ENCODE peak calls at places on chromosomes 6 and 20, in seven cellular contexts. One of them, this sample, is unnamed.

GRCh38 chr20:2101057-2101934 is at the start of gene STK35:
- DNase-seq in G401: no peak
- DNase-seq in WERI-Rb-1: peak
- DNase-seq in GM12878: peak
- DNase-seq in NCI-H1105: peak
- DNase-seq in cardiac septum: no peak
- DNase-seq in HEK293T: peak
- DNase-seq in this sample: peak

GRCh38 chr20:47352332-47353223 is 3.9 kb downstream of the ZMYND8 start:
- DNase-seq in G401: peak
- DNase-seq in WERI-Rb-1: no peak
- DNase-seq in GM12878: no peak
- DNase-seq in NCI-H1105: peak
- DNase-seq in cardiac septum: no peak
- DNase-seq in HEK293T: no peak
- DNase-seq in this sample: peak

GRCh38 chr6:143135797-143136561 is 75.3 kb downstream of the AIG1 start:
- DNase-seq in G401: no peak
- DNase-seq in WERI-Rb-1: no peak
- DNase-seq in GM12878: no peak
- DNase-seq in NCI-H1105: no peak
- DNase-seq in cardiac septum: no peak
- DNase-seq in HEK293T: no peak
- DNase-seq in this sample: no peak

GRCh38 chr6:160132776-160133338 is 11.2 kb downstream of the SLC22A1 start:
- DNase-seq in G401: no peak
- DNase-seq in WERI-Rb-1: no peak
- DNase-seq in GM12878: no peak
- DNase-seq in NCI-H1105: no peak
- DNase-seq in cardiac septum: peak
- DNase-seq in HEK293T: no peak
- DNase-seq in this sample: no peak

GRCh38 chr6:108102965-108103364 is 28.4 kb upstream of the OSTM1 start:
- DNase-seq in G401: no peak
- DNase-seq in WERI-Rb-1: no peak
- DNase-seq in GM12878: no peak
- DNase-seq in NCI-H1105: no peak
- DNase-seq in cardiac septum: no peak
- DNase-seq in HEK293T: no peak
- DNase-seq in this sample: no peak

GRCh38 chr6:106746660-106747059 is 117.3 kb downstream of the QRSL1 start:
- DNase-seq in G401: no peak
- DNase-seq in WERI-Rb-1: no peak
- DNase-seq in GM12878: no peak
- DNase-seq in NCI-H1105: no peak
- DNase-seq in cardiac septum: no peak
- DNase-seq in HEK293T: no peak
- DNase-seq in this sample: no peak

GRCh38 chr6:101994521-101994920 is 601.0 kb downstream of the GRIK2 start:
- DNase-seq in G401: peak
- DNase-seq in WERI-Rb-1: no peak
- DNase-seq in GM12878: no peak
- DNase-seq in NCI-H1105: no peak
- DNase-seq in cardiac septum: no peak
- DNase-seq in HEK293T: no peak
- DNase-seq in this sample: no peak

GRCh38 chr6:128599036-128599435 is 78.6 kb upstream of the PTPRK start:
- DNase-seq in G401: no peak
- DNase-seq in WERI-Rb-1: no peak
- DNase-seq in GM12878: no peak
- DNase-seq in NCI-H1105: no peak
- DNase-seq in cardiac septum: no peak
- DNase-seq in HEK293T: no peak
- DNase-seq in this sample: no peak

GRCh38 chr6:57190140-57190539 is 18.0 kb downstream of the BAG2 start:
- DNase-seq in G401: peak
- DNase-seq in WERI-Rb-1: no peak
- DNase-seq in GM12878: no peak
- DNase-seq in NCI-H1105: no peak
- DNase-seq in cardiac septum: no peak
- DNase-seq in HEK293T: no peak
- DNase-seq in this sample: no peak

GRCh38 chr6:77457720-77458349 is 5.5 kb downstream of the HTR1B start:
- DNase-seq in G401: peak
- DNase-seq in WERI-Rb-1: peak
- DNase-seq in GM12878: no peak
- DNase-seq in NCI-H1105: peak
- DNase-seq in cardiac septum: no peak
- DNase-seq in HEK293T: peak
- DNase-seq in this sample: peak

GRCh38 chr20:2005831-2006426 is 12.1 kb upstream of the PDYN start:
- DNase-seq in G401: peak
- DNase-seq in WERI-Rb-1: no peak
- DNase-seq in GM12878: no peak
- DNase-seq in NCI-H1105: no peak
- DNase-seq in cardiac septum: peak
- DNase-seq in HEK293T: peak
- DNase-seq in this sample: no peak

GRCh38 chr6:152271681-152272464 is 365.3 kb downstream of the SYNE1 start:
- DNase-seq in G401: no peak
- DNase-seq in WERI-Rb-1: no peak
- DNase-seq in GM12878: peak
- DNase-seq in NCI-H1105: no peak
- DNase-seq in cardiac septum: no peak
- DNase-seq in HEK293T: no peak
- DNase-seq in this sample: no peak

GRCh38 chr6:79946242-79946641 is 1.1 kb downstream of the ELOVL4 start:
- DNase-seq in G401: peak
- DNase-seq in WERI-Rb-1: peak
- DNase-seq in GM12878: no peak
- DNase-seq in NCI-H1105: peak
- DNase-seq in cardiac septum: no peak
- DNase-seq in HEK293T: peak
- DNase-seq in this sample: peak

GRCh38 chr6:137995371-137995770 is 111.8 kb downstream of the PERP start:
- DNase-seq in G401: no peak
- DNase-seq in WERI-Rb-1: no peak
- DNase-seq in GM12878: no peak
- DNase-seq in NCI-H1105: no peak
- DNase-seq in cardiac septum: no peak
- DNase-seq in HEK293T: no peak
- DNase-seq in this sample: no peak

GRCh38 chr6:96537726-96538125 is 16.1 kb downstream of the UFL1 start:
- DNase-seq in G401: no peak
- DNase-seq in WERI-Rb-1: no peak
- DNase-seq in GM12878: no peak
- DNase-seq in NCI-H1105: no peak
- DNase-seq in cardiac septum: no peak
- DNase-seq in HEK293T: no peak
- DNase-seq in this sample: no peak

GRCh38 chr6:106473807-106474206 is 113.3 kb downstream of the CRYBG1 start:
- DNase-seq in G401: no peak
- DNase-seq in WERI-Rb-1: no peak
- DNase-seq in GM12878: no peak
- DNase-seq in NCI-H1105: no peak
- DNase-seq in cardiac septum: no peak
- DNase-seq in HEK293T: no peak
- DNase-seq in this sample: no peak

GRCh38 chr6:118320652-118321051 is 227.4 kb upstream of the PLN start:
- DNase-seq in G401: peak
- DNase-seq in WERI-Rb-1: no peak
- DNase-seq in GM12878: no peak
- DNase-seq in NCI-H1105: peak
- DNase-seq in cardiac septum: no peak
- DNase-seq in HEK293T: no peak
- DNase-seq in this sample: no peak

GRCh38 chr6:84467296-84467695 is 239.9 kb upstream of the CEP162 start:
- DNase-seq in G401: no peak
- DNase-seq in WERI-Rb-1: no peak
- DNase-seq in GM12878: no peak
- DNase-seq in NCI-H1105: no peak
- DNase-seq in cardiac septum: no peak
- DNase-seq in HEK293T: no peak
- DNase-seq in this sample: no peak

GRCh38 chr20:57397004-57397692 is 6.0 kb downstream of the RBM38 start:
- DNase-seq in G401: no peak
- DNase-seq in WERI-Rb-1: no peak
- DNase-seq in GM12878: no peak
- DNase-seq in NCI-H1105: no peak
- DNase-seq in cardiac septum: no peak
- DNase-seq in HEK293T: no peak
- DNase-seq in this sample: no peak

GRCh38 chr6:87436435-87436834 is 28.7 kb downstream of the CFAP206 start:
- DNase-seq in G401: no peak
- DNase-seq in WERI-Rb-1: no peak
- DNase-seq in GM12878: peak
- DNase-seq in NCI-H1105: no peak
- DNase-seq in cardiac septum: no peak
- DNase-seq in HEK293T: peak
- DNase-seq in this sample: no peak

GRCh38 chr6:138572200-138572875 is 73.0 kb upstream of the NHSL1 start:
- DNase-seq in G401: peak
- DNase-seq in WERI-Rb-1: no peak
- DNase-seq in GM12878: no peak
- DNase-seq in NCI-H1105: peak
- DNase-seq in cardiac septum: peak
- DNase-seq in HEK293T: peak
- DNase-seq in this sample: peak

GRCh38 chr6:39495640-39496039 is 173.1 kb upstream of the KCNK16 start:
- DNase-seq in G401: no peak
- DNase-seq in WERI-Rb-1: no peak
- DNase-seq in GM12878: no peak
- DNase-seq in NCI-H1105: no peak
- DNase-seq in cardiac septum: no peak
- DNase-seq in HEK293T: no peak
- DNase-seq in this sample: no peak

GRCh38 chr20:41344477-41344876 is 3.9 kb downstream of the LPIN3 start:
- DNase-seq in G401: no peak
- DNase-seq in WERI-Rb-1: no peak
- DNase-seq in GM12878: no peak
- DNase-seq in NCI-H1105: no peak
- DNase-seq in cardiac septum: no peak
- DNase-seq in HEK293T: no peak
- DNase-seq in this sample: no peak

GRCh38 chr20:3470208-3470626 is 601 bp upstream of the ATRN start:
- DNase-seq in G401: no peak
- DNase-seq in WERI-Rb-1: no peak
- DNase-seq in GM12878: no peak
- DNase-seq in NCI-H1105: no peak
- DNase-seq in cardiac septum: no peak
- DNase-seq in HEK293T: no peak
- DNase-seq in this sample: no peak

GRCh38 chr20:24917797-24918578 is 31.1 kb upstream of the CST7 start:
- DNase-seq in G401: peak
- DNase-seq in WERI-Rb-1: peak
- DNase-seq in GM12878: peak
- DNase-seq in NCI-H1105: peak
- DNase-seq in cardiac septum: peak
- DNase-seq in HEK293T: peak
- DNase-seq in this sample: peak

GRCh38 chr6:137698636-137699035 is 168.4 kb upstream of the TNFAIP3 start:
- DNase-seq in G401: no peak
- DNase-seq in WERI-Rb-1: no peak
- DNase-seq in GM12878: no peak
- DNase-seq in NCI-H1105: no peak
- DNase-seq in cardiac septum: no peak
- DNase-seq in HEK293T: no peak
- DNase-seq in this sample: no peak

GRCh38 chr20:17419459-17419858 is 111.7 kb downstream of the BFSP1 start:
- DNase-seq in G401: no peak
- DNase-seq in WERI-Rb-1: no peak
- DNase-seq in GM12878: no peak
- DNase-seq in NCI-H1105: no peak
- DNase-seq in cardiac septum: no peak
- DNase-seq in HEK293T: no peak
- DNase-seq in this sample: no peak

GRCh38 chr6:149077208-149077607 is 240.3 kb upstream of the TAB2 start:
- DNase-seq in G401: no peak
- DNase-seq in WERI-Rb-1: no peak
- DNase-seq in GM12878: no peak
- DNase-seq in NCI-H1105: no peak
- DNase-seq in cardiac septum: no peak
- DNase-seq in HEK293T: no peak
- DNase-seq in this sample: no peak

GRCh38 chr6:12233693-12234551 is 56.2 kb upstream of the EDN1 start:
- DNase-seq in G401: peak
- DNase-seq in WERI-Rb-1: peak
- DNase-seq in GM12878: peak
- DNase-seq in NCI-H1105: peak
- DNase-seq in cardiac septum: no peak
- DNase-seq in HEK293T: peak
- DNase-seq in this sample: peak

GRCh38 chr6:2877057-2877882 is 25.8 kb downstream of the SERPINB9 start:
- DNase-seq in G401: no peak
- DNase-seq in WERI-Rb-1: peak
- DNase-seq in GM12878: no peak
- DNase-seq in NCI-H1105: no peak
- DNase-seq in cardiac septum: no peak
- DNase-seq in HEK293T: no peak
- DNase-seq in this sample: no peak

GRCh38 chr20:10115021-10115420 is 80.2 kb downstream of the ANKEF1 start:
- DNase-seq in G401: no peak
- DNase-seq in WERI-Rb-1: no peak
- DNase-seq in GM12878: no peak
- DNase-seq in NCI-H1105: no peak
- DNase-seq in cardiac septum: no peak
- DNase-seq in HEK293T: no peak
- DNase-seq in this sample: no peak

GRCh38 chr20:309841-310644 is 12.7 kb downstream of the ZCCHC3 start:
- DNase-seq in G401: peak
- DNase-seq in WERI-Rb-1: peak
- DNase-seq in GM12878: no peak
- DNase-seq in NCI-H1105: peak
- DNase-seq in cardiac septum: peak
- DNase-seq in HEK293T: peak
- DNase-seq in this sample: peak

GRCh38 chr6:56852611-56853010 is 102.3 kb upstream of the BEND6 start:
- DNase-seq in G401: no peak
- DNase-seq in WERI-Rb-1: no peak
- DNase-seq in GM12878: no peak
- DNase-seq in NCI-H1105: no peak
- DNase-seq in cardiac septum: no peak
- DNase-seq in HEK293T: no peak
- DNase-seq in this sample: no peak

GRCh38 chr6:31825553-31825952 is 2.0 kb upstream of the HSPA1B start:
- DNase-seq in G401: no peak
- DNase-seq in WERI-Rb-1: no peak
- DNase-seq in GM12878: no peak
- DNase-seq in NCI-H1105: no peak
- DNase-seq in cardiac septum: no peak
- DNase-seq in HEK293T: no peak
- DNase-seq in this sample: no peak

GRCh38 chr6:53624491-53624890 is 41.1 kb downstream of the KLHL31 start:
- DNase-seq in G401: no peak
- DNase-seq in WERI-Rb-1: no peak
- DNase-seq in GM12878: no peak
- DNase-seq in NCI-H1105: peak
- DNase-seq in cardiac septum: no peak
- DNase-seq in HEK293T: no peak
- DNase-seq in this sample: peak

GRCh38 chr20:25643735-25644134 is 19.9 kb upstream of the NANP start:
- DNase-seq in G401: no peak
- DNase-seq in WERI-Rb-1: no peak
- DNase-seq in GM12878: no peak
- DNase-seq in NCI-H1105: no peak
- DNase-seq in cardiac septum: no peak
- DNase-seq in HEK293T: no peak
- DNase-seq in this sample: no peak

GRCh38 chr20:50546729-50547314 is 36.6 kb downstream of the PTPN1 start:
- DNase-seq in G401: no peak
- DNase-seq in WERI-Rb-1: no peak
- DNase-seq in GM12878: no peak
- DNase-seq in NCI-H1105: no peak
- DNase-seq in cardiac septum: no peak
- DNase-seq in HEK293T: no peak
- DNase-seq in this sample: no peak

GRCh38 chr6:74166849-74167248 is 470.8 kb downstream of the CD109 start:
- DNase-seq in G401: no peak
- DNase-seq in WERI-Rb-1: no peak
- DNase-seq in GM12878: no peak
- DNase-seq in NCI-H1105: no peak
- DNase-seq in cardiac septum: no peak
- DNase-seq in HEK293T: no peak
- DNase-seq in this sample: no peak